ENCODE peak calls at places on chromosomes 13 and 19, in seven cellular contexts. J, V, P, D, T, H and Y are unnamed samples. For H3K27me3, the result is how much of the 10 kb centered on the place peaks cover.

GRCh38 chr13:30730526-30730925 is 4.8 kb upstream of the ALOX5AP start:
- DNase-seq in T (no peak), D (peak), V (peak), J (no peak), H (peak), P (peak), Y (peak)

GRCh38 chr13:48144413-48145035 is 49.6 kb upstream of the MED4 start:
- DNase-seq in H (no peak), P (no peak), D (no peak), J (no peak), V (no peak), T (peak), Y (no peak)

GRCh38 chr19:30856786-30857185 is 484.6 kb downstream of the ZNF536 start:
- DNase-seq in D (no peak), H (no peak), P (no peak), J (no peak), V (no peak), T (no peak), Y (no peak)

GRCh38 chr13:62879071-62879470 is 1463.4 kb upstream of the PCDH20 start:
- DNase-seq in T (peak), J (no peak), D (no peak), P (no peak), V (no peak), H (no peak), Y (peak)

GRCh38 chr13:24107955-24108614 is 52.4 kb upstream of the SPATA13 start:
- DNase-seq in J (no peak), V (peak), D (no peak), P (no peak), H (no peak), T (peak), Y (peak)

GRCh38 chr13:86906458-86906857 is 764.7 kb upstream of the SLITRK5 start:
- DNase-seq in D (no peak), T (peak), V (no peak), H (no peak), P (no peak), J (no peak), Y (peak)

GRCh38 chr13:23794267-23795161 is 94.7 kb downstream of the MIPEP start:
- DNase-seq in J (peak), H (no peak), T (peak), V (no peak), P (no peak), D (no peak), Y (peak)

GRCh38 chr19:39858541-39858940 is 12.4 kb upstream of the FBL start:
- DNase-seq in P (peak), H (peak), T (peak), J (no peak), V (peak), D (peak), Y (no peak)

GRCh38 chr13:94546071-94546839 is 49.7 kb downstream of the TGDS start:
- DNase-seq in V (peak), H (no peak), J (no peak), T (no peak), D (no peak), P (no peak), Y (no peak)

GRCh38 chr13:109840201-109840892 is 54.0 kb upstream of the IRS2 start:
- DNase-seq in D (no peak), T (peak), V (no peak), J (peak), H (no peak), P (no peak), Y (peak)

GRCh38 chr13:102788683-102789082 is 10.1 kb downstream of the POGLUT2 start:
- DNase-seq in T (no peak), D (no peak), J (no peak), H (no peak), P (no peak), V (no peak), Y (no peak)

GRCh38 chr13:82356667-82357066 is 1525.6 kb downstream of the SLITRK1 start:
- DNase-seq in D (no peak), P (no peak), J (no peak), T (no peak), V (peak), H (no peak), Y (peak)

GRCh38 chr13:109869312-109870237 is 83.2 kb upstream of the IRS2 start:
- DNase-seq in H (no peak), D (no peak), J (peak), T (peak), V (peak), P (peak), Y (no peak)

GRCh38 chr13:98181106-98181815 is 4.2 kb upstream of the RNF113B start:
- DNase-seq in V (no peak), T (no peak), H (no peak), J (no peak), D (no peak), P (no peak), Y (no peak)

GRCh38 chr13:114258589-114258988 is 22.8 kb upstream of the UPF3A start:
- DNase-seq in T (no peak), D (no peak), P (no peak), J (no peak), H (no peak), V (no peak), Y (no peak)

GRCh38 chr19:18587962-18588610 is 512 bp upstream of the REX1BD start:
- DNase-seq in P (peak), H (no peak), J (no peak), T (no peak), D (peak), V (no peak), Y (no peak)

GRCh38 chr19:19120308-19121156 is 17.7 kb downstream of the TMEM161A start:
- DNase-seq in H (peak), P (peak), D (peak), J (no peak), V (peak), T (peak), Y (peak)

GRCh38 chr13:40181203-40181845 is 485.1 kb downstream of the FOXO1 start:
- DNase-seq in V (no peak), J (peak), D (peak), H (peak), T (peak), P (no peak), Y (peak)

GRCh38 chr13:66994097-66994496 is 236.0 kb downstream of the PCDH9 start:
- DNase-seq in V (peak), H (peak), D (peak), P (peak), J (peak), T (peak), Y (peak)

GRCh38 chr19:40084948-40085347 is 5.8 kb downstream of the ZNF780A start:
- DNase-seq in T (no peak), P (no peak), H (no peak), V (peak), D (peak), J (no peak), Y (no peak)

GRCh38 chr19:50983625-50984292 is at the start of gene KLK7:
- DNase-seq in D (no peak), J (peak), V (peak), H (no peak), P (no peak), T (no peak), Y (no peak)

GRCh38 chr13:50129923-50130685 is 114.9 kb downstream of the KCNRG start:
- DNase-seq in H (peak), P (peak), D (no peak), J (no peak), V (peak), T (no peak), Y (peak)

GRCh38 chr13:49995535-49996165 is 1.2 kb upstream of the TRIM13 start:
- DNase-seq in H (no peak), D (no peak), V (peak), P (no peak), J (no peak), T (no peak), Y (peak)

GRCh38 chr19:48896191-48896720 is 2.3 kb downstream of the TULP2 start:
- DNase-seq in J (no peak), V (peak), T (no peak), H (peak), D (no peak), P (peak), Y (no peak)

GRCh38 chr19:35266904-35267817 is 1.6 kb upstream of the USF2 start:
- DNase-seq in T (peak), P (peak), J (no peak), D (no peak), V (peak), H (peak), Y (peak)

GRCh38 chr13:44128522-44128921 is 245.1 kb upstream of the SERP2 start:
- DNase-seq in V (no peak), T (peak), J (no peak), D (no peak), H (no peak), P (no peak), Y (no peak)

GRCh38 chr13:30466358-30466714 is 600 bp upstream of the HMGB1 start:
- DNase-seq in P (no peak), J (no peak), D (no peak), H (peak), V (peak), T (peak), Y (peak)

GRCh38 chr19:2645816-2646215 is 56.7 kb downstream of the GNG7 start:
- DNase-seq in P (no peak), J (no peak), D (no peak), H (no peak), T (no peak), V (no peak), Y (no peak)
- H2AFZ ChIP-seq in P (no peak), J (no peak), D (no peak), H (no peak), T (no peak), V (no peak), Y (no peak)

GRCh38 chr13:96091932-96092253 is 2.0 kb downstream of the HS6ST3 start:
- DNase-seq in D (no peak), H (no peak), J (no peak), V (no peak), T (no peak), P (no peak), Y (no peak)
- H3K27me3 ChIP-seq in D (under half), H (half or more), J (half or more), V (half or more), T (under half), P (under half), Y (half or more)

GRCh38 chr19:47779524-47780214 is 1.2 kb downstream of the SELENOW start:
- DNase-seq in H (peak), D (no peak), J (no peak), V (no peak), T (no peak), P (no peak), Y (peak)
- H2AFZ ChIP-seq in H (no peak), D (no peak), J (no peak), V (no peak), T (no peak), P (no peak), Y (no peak)

DNA sequence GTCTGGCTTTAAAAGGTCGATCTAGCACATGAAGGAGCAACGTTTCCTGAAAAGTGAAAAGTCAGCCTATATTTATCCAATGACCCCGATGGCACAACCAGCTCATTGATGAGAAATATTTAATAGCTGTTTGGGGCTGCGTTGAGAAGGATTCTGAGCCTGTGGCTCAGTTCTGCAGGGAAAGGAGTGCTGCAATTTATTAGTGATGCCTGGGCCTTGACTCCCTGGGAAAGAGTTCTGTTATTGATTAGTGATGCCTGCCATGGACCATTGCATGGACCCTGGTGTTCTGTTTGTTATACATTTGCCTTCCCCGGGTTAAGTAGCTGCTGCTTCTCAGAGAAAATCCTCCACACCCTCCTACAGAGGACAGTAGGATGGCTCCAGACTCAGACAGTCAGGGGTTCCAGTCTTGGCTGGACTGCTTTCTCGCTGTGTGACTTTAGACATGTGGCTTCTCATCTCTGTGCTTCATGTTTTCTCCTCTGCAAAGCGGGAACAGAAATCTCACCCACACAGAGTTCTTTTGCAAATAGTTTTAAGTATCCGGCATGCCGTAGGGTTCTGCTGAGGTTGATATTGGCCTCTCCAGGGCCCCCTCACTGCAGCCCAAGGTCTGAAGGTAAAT is 17.7 kb upstream of the PTPRS start:
- DNase-seq in T (peak), D (peak), H (no peak), J (no peak), P (no peak), V (peak), Y (no peak)
- H3K27me3 ChIP-seq in T (under half), D (under half), H (under half), J (under half), P (under half), V (under half), Y (under half)

GRCh38 chr19:11560404-11560988 is 1.5 kb upstream of the ELOF1 start:
- DNase-seq in T (peak), V (peak), P (peak), H (peak), D (peak), J (peak), Y (peak)
- H2AFZ ChIP-seq in T (no peak), V (no peak), P (no peak), H (no peak), D (no peak), J (no peak), Y (no peak)

GRCh38 chr13:52852444-52852843 is 4.0 kb upstream of the PCDH8 start:
- DNase-seq in D (no peak), H (no peak), P (no peak), V (no peak), J (no peak), T (no peak), Y (no peak)
- H3K27me3 ChIP-seq in D (under half), H (under half), P (under half), V (under half), J (under half), T (under half), Y (under half)

GRCh38 chr13:52945348-52945747 is 83.3 kb upstream of the OLFM4 start:
- DNase-seq in D (no peak), P (no peak), H (no peak), V (no peak), J (no peak), T (no peak), Y (no peak)

GRCh38 chr13:52949044-52949443 is 79.6 kb upstream of the OLFM4 start:
- DNase-seq in T (no peak), H (no peak), D (no peak), P (no peak), J (no peak), V (no peak), Y (no peak)

GRCh38 chr13:52954838-52955237 is 73.8 kb upstream of the OLFM4 start:
- DNase-seq in J (no peak), T (no peak), H (no peak), P (peak), V (peak), D (no peak), Y (no peak)

GRCh38 chr13:52950436-52950960 is 78.1 kb upstream of the OLFM4 start:
- DNase-seq in T (no peak), V (no peak), H (no peak), J (no peak), P (no peak), D (no peak), Y (no peak)

GRCh38 chr13:52949744-52950143 is 78.9 kb upstream of the OLFM4 start:
- DNase-seq in D (no peak), V (no peak), P (no peak), T (no peak), H (no peak), J (no peak), Y (no peak)
- H2AFZ ChIP-seq in D (no peak), V (peak), P (no peak), T (no peak), H (no peak), J (no peak), Y (no peak)

DNA sequence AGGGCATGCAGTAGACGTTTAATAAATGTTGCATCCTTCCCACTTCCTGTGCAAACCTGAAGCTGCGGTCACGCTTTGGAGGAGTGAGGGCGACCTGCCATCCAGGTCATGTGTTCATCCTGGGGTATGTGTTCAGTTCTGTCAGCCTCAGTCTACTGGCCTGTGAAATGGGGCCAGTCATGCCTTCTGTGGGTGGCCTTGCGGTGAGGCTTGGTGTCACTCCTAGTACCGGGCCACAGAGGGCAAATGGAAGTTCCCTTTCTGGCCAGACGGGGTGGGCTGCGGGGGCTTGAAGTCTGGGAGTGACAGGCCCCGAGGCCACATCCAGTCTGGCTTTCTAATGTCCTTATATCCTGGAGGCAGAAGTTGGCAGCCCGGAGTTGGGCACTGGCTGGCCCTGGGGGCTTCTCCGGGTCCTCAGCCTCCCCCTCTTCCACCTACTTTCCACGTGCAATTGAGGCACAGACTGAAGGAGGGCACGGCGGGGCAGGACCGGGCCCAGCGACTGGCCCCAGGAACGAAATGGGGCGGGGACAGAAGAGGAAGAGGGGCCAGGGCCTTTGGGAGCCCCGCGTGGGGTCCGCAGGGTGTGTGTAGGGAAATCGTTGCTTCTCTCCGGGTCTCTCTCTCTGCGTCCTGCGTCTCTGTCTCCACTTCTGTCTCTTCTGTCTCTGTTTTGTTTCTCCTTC is 11.1 kb downstream of the PDE4A start:
- DNase-seq in V (peak), H (no peak), P (no peak), J (no peak), D (no peak), T (no peak), Y (no peak)
- H3K27me3 ChIP-seq in V (half or more), H (under half), P (under half), J (under half), D (under half), T (under half), Y (under half)

DNA sequence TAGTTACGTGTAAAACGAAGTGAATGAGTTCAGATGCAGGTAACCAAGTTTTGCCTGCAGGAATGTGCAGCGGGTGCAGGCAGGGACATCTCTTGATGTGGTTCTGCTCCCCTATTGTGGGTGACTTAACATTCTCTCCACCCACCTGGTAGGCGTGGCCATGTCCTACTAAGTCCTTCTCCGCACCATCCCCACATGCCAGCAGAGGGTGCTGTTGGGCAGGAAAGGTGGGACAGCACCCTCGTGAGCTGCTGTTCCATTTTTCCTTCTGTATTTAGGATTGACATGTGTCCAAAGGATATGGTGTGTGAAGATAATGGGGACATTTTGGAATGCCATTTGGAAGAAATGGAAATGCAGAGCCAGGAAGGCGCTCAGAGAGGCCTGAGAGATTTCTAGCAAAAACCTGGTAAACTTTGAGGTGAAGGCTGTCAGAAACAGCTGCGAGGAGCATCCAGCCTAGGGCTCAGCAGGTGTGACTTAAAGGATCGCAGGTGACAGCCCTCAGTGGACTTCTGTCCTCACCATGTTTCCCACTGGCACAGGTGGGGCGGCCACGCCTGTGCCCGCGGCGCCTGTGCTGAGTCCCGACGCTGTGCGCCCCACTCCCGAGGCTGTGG is 26.2 kb upstream of the MCF2L start:
- DNase-seq in J (peak), D (peak), T (peak), H (peak), P (peak), V (peak), Y (peak)
- H2AFZ ChIP-seq in J (peak), D (no peak), T (peak), H (peak), P (no peak), V (no peak), Y (peak)

GRCh38 chr19:29326351-29326750 is 113.4 kb upstream of the UQCRFS1 start:
- DNase-seq in D (no peak), P (no peak), V (no peak), H (no peak), J (no peak), T (no peak), Y (no peak)

GRCh38 chr19:29325241-29325975 is 112.5 kb upstream of the UQCRFS1 start:
- DNase-seq in D (no peak), T (no peak), H (no peak), V (no peak), P (no peak), J (no peak), Y (no peak)

GRCh38 chr19:29326849-29327840 is 114.2 kb upstream of the UQCRFS1 start:
- DNase-seq in P (no peak), J (no peak), V (peak), T (no peak), D (no peak), H (no peak), Y (no peak)

GRCh38 chr19:29329460-29330134 is 116.6 kb upstream of the UQCRFS1 start:
- DNase-seq in H (peak), J (no peak), V (peak), D (peak), P (peak), T (no peak), Y (no peak)

DNA sequence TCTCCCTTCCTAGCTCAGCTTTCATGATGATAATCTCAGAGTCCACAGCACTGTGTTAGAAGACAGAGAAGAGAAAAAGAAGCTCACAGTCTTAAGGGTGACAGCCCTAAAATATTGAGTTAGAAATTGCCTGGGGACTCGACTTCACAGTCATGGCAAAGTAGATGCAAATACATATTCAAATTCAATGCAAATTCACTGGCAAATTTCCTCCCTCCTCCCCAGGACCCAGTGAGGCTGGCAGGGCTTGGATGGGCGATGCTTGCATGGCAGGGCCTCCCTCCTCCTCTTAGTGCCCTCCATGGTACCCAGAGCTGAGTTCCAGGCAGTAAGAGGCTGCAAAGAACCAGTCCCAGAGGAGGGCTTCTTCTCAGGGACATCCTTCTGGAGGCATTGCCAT is 115.6 kb upstream of the UQCRFS1 start:
- DNase-seq in P (no peak), H (no peak), J (no peak), V (no peak), T (no peak), D (no peak), Y (no peak)
- H3K27me3 ChIP-seq in P (under half), H (under half), J (under half), V (under half), T (under half), D (under half), Y (under half)